ENCODE peak calls at places on chromosomes 16 and 17, in nine cellular contexts. D is colonic mucosa, T is OCI-LY7, C is tibial artery, I is neural progenitor cell, P is MM.1S, J is GM23338, F is activated B cell treated with CpG ODN at 0.5 μM for 24 hours, B is HFFc6. R is an unnamed sample.

GRCh38 chr16:67269766-67270165 is 9.6 kb upstream of the PLEKHG4 start:
- DNase-seq in C (no peak), P (no peak), F (no peak), D (no peak), I (no peak), T (no peak), B (no peak), J (peak), R (no peak)

GRCh38 chr16:12188674-12189249 is 212.2 kb downstream of the SNX29 start:
- DNase-seq in I (no peak), J (no peak), C (no peak), P (no peak), F (no peak), B (peak), D (peak), T (no peak), R (no peak)

GRCh38 chr17:39231587-39232551 is 6.1 kb upstream of the STAC2 start:
- DNase-seq in J (peak), F (no peak), C (peak), B (peak), I (peak), P (peak), D (no peak), T (peak), R (peak)

GRCh38 chr17:21359483-21359840 is 16.7 kb upstream of the KCNJ12 start:
- DNase-seq in D (no peak), J (no peak), F (no peak), I (no peak), C (no peak), B (no peak), P (no peak), T (no peak), R (no peak)

GRCh38 chr16:50466170-50466569 is 82.0 kb upstream of the NKD1 start:
- DNase-seq in D (no peak), F (no peak), J (no peak), P (no peak), I (no peak), C (no peak), B (no peak), T (no peak), R (no peak)

GRCh38 chr17:44223574-44224046 is 4.1 kb upstream of the UBTF start:
- DNase-seq in D (peak), T (no peak), B (no peak), I (no peak), C (no peak), P (no peak), J (no peak), F (no peak), R (no peak)

GRCh38 chr17:8122391-8122922 is 1.4 kb downstream of the HES7 start:
- DNase-seq in T (no peak), P (no peak), F (no peak), J (peak), C (no peak), I (peak), D (peak), B (no peak), R (no peak)

GRCh38 chr17:35617505-35617904 is 30.4 kb downstream of the AP2B1 start:
- DNase-seq in B (no peak), D (no peak), C (no peak), I (no peak), F (no peak), J (no peak), P (no peak), T (no peak), R (no peak)

GRCh38 chr17:859461-860195 is 77.5 kb downstream of the MRM3 start:
- DNase-seq in D (no peak), J (no peak), T (no peak), I (peak), B (peak), C (no peak), F (no peak), P (no peak), R (no peak)

GRCh38 chr17:31803494-31804213 is 55.4 kb downstream of the COPRS start:
- DNase-seq in D (peak), C (no peak), J (no peak), B (no peak), I (no peak), T (no peak), F (no peak), P (no peak), R (no peak)

GRCh38 chr17:78706271-78706915 is 75.7 kb downstream of the CYTH1 start:
- DNase-seq in C (no peak), B (no peak), P (no peak), J (no peak), F (no peak), I (no peak), T (peak), D (no peak), R (peak)

GRCh38 chr17:77909236-77909635 is 49.3 kb upstream of the TNRC6C start:
- DNase-seq in I (peak), P (no peak), B (no peak), F (no peak), T (no peak), J (no peak), C (peak), D (no peak), R (no peak)

GRCh38 chr16:70703835-70704381 is 18.1 kb upstream of the MTSS2 start:
- DNase-seq in F (no peak), P (no peak), B (no peak), T (no peak), J (no peak), I (no peak), D (no peak), C (peak), R (no peak)

GRCh38 chr16:70701998-70702397 is 16.1 kb upstream of the MTSS2 start:
- DNase-seq in F (no peak), D (no peak), T (no peak), C (no peak), P (no peak), I (no peak), J (no peak), B (no peak), R (no peak)

GRCh38 chr16:70704586-70704985 is 18.7 kb upstream of the MTSS2 start:
- DNase-seq in T (no peak), B (no peak), D (no peak), F (no peak), J (no peak), C (peak), P (no peak), I (no peak), R (no peak)

GRCh38 chr16:70702624-70703023 is 16.8 kb upstream of the MTSS2 start:
- DNase-seq in D (no peak), I (no peak), F (no peak), B (no peak), C (no peak), J (no peak), P (no peak), T (no peak), R (no peak)

GRCh38 chr16:70703041-70703834 is 17.4 kb upstream of the MTSS2 start:
- DNase-seq in I (peak), T (no peak), F (no peak), C (peak), D (no peak), P (no peak), J (peak), B (peak), R (no peak)
- TF ChIP-seq CTCF in I (no peak), T (no peak), F (no peak), C (peak), D (no peak), P (no peak), J (no peak), B (peak), R (no peak)

GRCh38 chr17:14886200-14886739 is 378.9 kb downstream of the PMP22 start:
- DNase-seq in C (no peak), J (peak), F (no peak), B (peak), D (no peak), P (peak), I (peak), T (peak), R (no peak)
- TF ChIP-seq CTCF in C (no peak), J (peak), F (no peak), B (peak), D (no peak), P (peak), I (peak), T (peak), R (no peak)

GRCh38 chr16:89893642-89894548 is 20.5 kb downstream of the TCF25 start:
- DNase-seq in B (no peak), I (no peak), T (no peak), C (no peak), D (no peak), F (no peak), P (no peak), J (no peak), R (no peak)
- TF ChIP-seq CTCF in B (no peak), I (no peak), T (no peak), C (no peak), D (no peak), F (no peak), P (no peak), J (no peak), R (no peak)

GRCh38 chr17:11144358-11145233 is 96.4 kb upstream of the SHISA6 start:
- DNase-seq in P (peak), D (peak), J (peak), B (peak), C (no peak), F (no peak), I (peak), T (peak), R (no peak)
- TF ChIP-seq CTCF in P (peak), D (peak), J (peak), B (peak), C (peak), F (no peak), I (peak), T (peak), R (peak)